ENCODE peak calls at places on chromosome 15, in six cellular contexts. D, L, B, G, E and S are unnamed samples.

GRCh38 chr15:30042556-30042955 is 40.2 kb upstream of the GOLGA8J start:
- DNase-seq in D (no peak), L (no peak), B (no peak), G (no peak), E (no peak), S (peak; percentile 31)

GRCh38 chr15:78317145-78317836 is 17.9 kb upstream of the SKIC8 start:
- DNase-seq in D (peak; percentile 32), L (no peak), B (no peak), G (no peak), E (no peak), S (no peak)

GRCh38 chr15:73921257-73921890 is 4.9 kb upstream of the LOXL1 start:
- DNase-seq in D (no peak), L (peak; percentile 81), B (peak; percentile 65), G (no peak), E (no peak), S (no peak)

GRCh38 chr15:73344051-73344450 is 24.7 kb downstream of the HCN4 start:
- DNase-seq in D (no peak), L (no peak), B (no peak), G (no peak), E (no peak), S (no peak)

GRCh38 chr15:92881570-92881837 is 18.6 kb upstream of the CHD2 start:
- DNase-seq in D (no peak), L (no peak), B (no peak), G (no peak), E (no peak), S (no peak)

GRCh38 chr15:64635486-64635815 is 139.9 kb downstream of the RBPMS2 start:
- DNase-seq in D (no peak), L (no peak), B (no peak), G (no peak), E (peak; percentile 42), S (peak; percentile 20)

GRCh38 chr15:70474682-70475438 is 288.5 kb downstream of the UACA start:
- DNase-seq in D (peak; percentile 85), L (peak; percentile 36), B (peak; percentile 96), G (peak; percentile 85), E (no peak), S (peak; percentile 30)

GRCh38 chr15:46296797-46297196 is 662.0 kb downstream of the SQOR start:
- DNase-seq in D (no peak), L (no peak), B (no peak), G (no peak), E (no peak), S (no peak)

GRCh38 chr15:89035658-89036057 is 52.6 kb upstream of the ABHD2 start:
- DNase-seq in D (no peak), L (no peak), B (no peak), G (no peak), E (no peak), S (no peak)

GRCh38 chr15:57537072-57537471 is 54.6 kb upstream of the MYZAP start:
- DNase-seq in D (peak; percentile 80), L (no peak), B (peak; percentile 90), G (no peak), E (peak; percentile 13), S (no peak)

GRCh38 chr15:72939855-72940631 is 112.2 kb upstream of the NEO1 start:
- DNase-seq in D (no peak), L (no peak), B (no peak), G (no peak), E (no peak), S (no peak)

DNA sequence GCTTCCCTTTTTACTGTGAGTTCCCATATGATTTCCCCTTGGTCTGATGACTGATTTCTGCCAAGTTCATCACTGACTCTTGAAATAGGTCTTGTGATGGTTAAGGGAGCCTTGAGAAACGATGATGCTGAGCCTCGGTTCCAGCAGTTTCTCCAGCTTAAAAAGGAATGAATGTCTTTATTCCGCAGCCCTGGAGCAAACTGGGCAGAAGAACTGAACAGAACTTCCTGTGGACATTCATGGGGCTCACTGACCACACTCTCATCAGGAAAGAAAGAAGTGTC is 29.3 kb upstream of the LDHAL6B start:
- DNase-seq in D (no peak), L (no peak), B (no peak), G (no peak), E (no peak), S (no peak)
- H3K27ac ChIP-seq in D (no peak overlapping the region), L (no peak overlapping the region), B (no peak overlapping the region), G (no peak overlapping the region), E (no peak overlapping the region), S (no peak overlapping the region)

GRCh38 chr15:85584791-85585360 is 204.5 kb downstream of the AKAP13 start:
- DNase-seq in D (no peak), L (no peak), B (no peak), G (no peak), E (no peak), S (no peak)
- H3K4me1 ChIP-seq in D (peaks cover 40% of the 10 kb centered on the region), L (peaks cover 98% of the 10 kb centered on the region), B (peaks cover 2% of the 10 kb centered on the region), G (no peaks in the 10 kb centered on the region), E (peaks cover 21% of the 10 kb centered on the region), S (peaks cover 92% of the 10 kb centered on the region)

DNA sequence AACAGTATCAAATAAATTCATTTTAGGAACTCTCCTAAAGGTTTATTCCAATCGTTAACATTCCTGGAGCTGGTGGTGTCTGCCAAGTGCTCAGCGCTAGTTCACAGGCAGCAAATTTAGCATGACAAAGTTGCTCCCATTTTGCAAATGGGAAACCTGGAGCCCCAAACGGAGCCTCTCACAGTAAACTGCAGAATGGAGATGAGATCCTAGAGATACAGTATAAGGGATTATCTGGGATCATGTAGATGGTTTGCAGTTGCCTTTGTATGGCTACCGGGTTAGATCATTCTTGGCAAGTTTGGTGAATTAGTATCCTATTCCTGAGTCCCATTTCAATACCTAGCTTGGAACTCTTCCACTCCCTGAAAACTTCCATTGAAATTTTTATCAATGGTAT is 173.7 kb downstream of the CDIN1 start:
- DNase-seq in D (no peak), L (no peak), B (no peak), G (no peak), E (no peak), S (no peak)
- H3K4me3 ChIP-seq in D (no peak overlapping the region), L (no peak overlapping the region), B (no peak overlapping the region), G (no peak overlapping the region), E (no peak overlapping the region), S (no peak overlapping the region)

GRCh38 chr15:95556866-95557225 is 773.7 kb upstream of the NR2F2 start:
- DNase-seq in D (no peak), L (no peak), B (no peak), G (no peak), E (no peak), S (no peak)
- H3K27ac ChIP-seq in D (no peak overlapping the region), L (peak overlapping the region; percentile 2), B (peak overlapping the region; percentile 12), G (no peak overlapping the region), E (no peak overlapping the region), S (no peak overlapping the region)

GRCh38 chr15:67168694-67169093 is 85.8 kb downstream of the AAGAB start:
- DNase-seq in D (no peak), L (no peak), B (no peak), G (no peak), E (no peak), S (no peak)

GRCh38 chr15:67171471-67171870 is 83.0 kb downstream of the AAGAB start:
- DNase-seq in D (no peak), L (no peak), B (no peak), G (no peak), E (no peak), S (no peak)

GRCh38 chr15:67173015-67173414 is 81.4 kb downstream of the AAGAB start:
- DNase-seq in D (no peak), L (no peak), B (no peak), G (no peak), E (no peak), S (no peak)

GRCh38 chr15:67172172-67172571 is 82.3 kb downstream of the AAGAB start:
- DNase-seq in D (no peak), L (no peak), B (no peak), G (no peak), E (no peak), S (no peak)

DNA sequence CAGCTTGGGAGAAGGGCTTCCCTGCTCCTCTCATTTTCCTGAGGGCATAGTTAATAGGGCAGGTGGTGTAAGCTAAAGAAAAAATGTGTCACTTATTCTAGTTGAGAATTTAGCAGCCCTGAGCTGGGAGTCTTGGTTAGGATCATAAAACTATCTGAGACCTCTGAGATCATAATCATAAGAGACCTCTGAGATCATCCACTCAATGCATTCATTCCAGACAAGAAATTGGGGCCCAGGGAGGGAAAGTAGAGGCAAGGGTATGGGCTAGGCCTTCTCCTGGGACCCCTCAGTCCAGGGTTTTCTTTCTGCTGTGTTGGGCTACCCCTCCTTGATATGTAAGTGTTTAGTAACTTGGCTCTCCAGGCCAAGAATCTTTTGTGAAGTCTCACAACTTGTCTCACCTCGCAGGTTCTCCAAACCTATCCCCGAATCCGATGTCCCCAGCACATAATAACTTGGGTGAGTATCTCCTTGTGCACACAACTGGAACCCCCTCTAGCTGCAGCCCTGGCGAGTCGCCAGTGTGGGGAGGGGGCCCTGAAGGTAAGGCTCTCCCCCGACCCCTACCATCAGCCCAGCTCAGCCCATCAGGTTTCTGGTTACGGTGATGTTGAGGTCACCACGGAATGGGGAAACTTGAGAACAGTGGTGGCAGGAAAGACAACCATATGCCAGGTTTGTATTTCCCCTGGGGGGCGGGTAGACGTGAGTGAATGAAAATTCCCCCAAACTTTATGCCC is 84.1 kb downstream of the AAGAB start:
- DNase-seq in D (no peak), L (no peak), B (no peak), G (no peak), E (no peak), S (no peak)
- H3K4me1 ChIP-seq in D (peaks cover 5% of the 10 kb centered on the region), L (peaks cover 44% of the 10 kb centered on the region), B (no peaks in the 10 kb centered on the region), G (peaks cover 100% of the 10 kb centered on the region), E (no peaks in the 10 kb centered on the region), S (peaks cover 26% of the 10 kb centered on the region)

GRCh38 chr15:40554164-40554530 is 10.7 kb downstream of the CCDC32 start:
- DNase-seq in D (no peak), L (no peak), B (no peak), G (no peak), E (no peak), S (no peak)

GRCh38 chr15:40564591-40565332 is at the start of gene CCDC32:
- DNase-seq in D (peak; percentile 99), L (peak; percentile 97), B (peak; percentile 98), G (peak; percentile 96), E (peak; percentile 98), S (peak; percentile 99)

GRCh38 chr15:40555876-40556275 is 9.0 kb downstream of the CCDC32 start:
- DNase-seq in D (no peak), L (no peak), B (no peak), G (no peak), E (no peak), S (no peak)

GRCh38 chr15:40562691-40563090 is 2.2 kb downstream of the CCDC32 start:
- DNase-seq in D (no peak), L (no peak), B (no peak), G (no peak), E (no peak), S (peak; percentile 53)

DNA sequence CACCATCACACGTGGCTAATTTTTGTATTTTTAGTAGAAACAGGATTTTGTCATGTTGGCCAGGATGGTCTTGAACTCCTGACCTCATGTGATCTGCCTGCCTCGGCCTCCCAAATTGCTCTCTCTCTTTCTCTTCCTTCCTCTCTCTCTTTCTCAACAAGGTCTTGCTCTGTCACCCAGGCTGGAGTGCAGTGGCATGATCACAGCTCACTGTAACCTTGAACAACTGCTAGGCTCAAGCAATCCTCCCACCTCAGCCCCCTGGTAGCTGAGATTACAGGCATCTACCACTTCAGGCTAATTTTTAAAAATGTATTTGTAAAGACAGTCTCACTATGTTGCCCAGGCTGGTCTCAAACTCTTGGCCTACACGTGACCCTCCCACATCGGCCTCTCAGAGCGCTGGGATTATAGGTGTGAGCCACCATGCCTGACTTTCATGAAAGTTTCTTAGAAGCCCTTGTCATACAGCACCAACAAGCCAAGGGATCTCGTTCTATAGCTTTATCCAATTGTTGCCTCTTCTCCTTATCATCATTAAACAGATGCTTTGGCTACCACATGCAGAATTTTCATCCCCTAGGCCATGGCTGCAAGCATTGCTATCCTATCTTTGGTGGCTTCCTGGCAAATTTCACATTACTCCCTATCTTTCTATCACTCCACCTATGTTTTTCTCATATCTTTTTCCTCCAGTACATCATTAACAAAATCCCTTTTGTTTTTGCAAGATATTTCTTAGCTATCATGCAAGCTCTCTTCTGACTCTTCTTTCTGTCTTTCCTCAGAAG is 5.7 kb downstream of the CCDC32 start:
- DNase-seq in D (no peak), L (no peak), B (no peak), G (no peak), E (no peak), S (no peak)
- H3K4me3 ChIP-seq in D (no peak overlapping the region), L (no peak overlapping the region), B (no peak overlapping the region), G (no peak overlapping the region), E (no peak overlapping the region), S (no peak overlapping the region)